ENCODE peak calls at places on chromosomes 13 and 19, in five cellular contexts. K is CD8-positive, alpha-beta T cell; H is fibroblast of mammary gland; Y is PC-3; F is A549. D is an unnamed sample.

GRCh38 chr13:51534075-51534817 is 50.0 kb upstream of the WDFY2 start:
- DNase-seq in K (peak), H (no peak), Y (no peak), F (no peak), D (no peak)

GRCh38 chr13:32265726-32266125 is 49.4 kb downstream of the ZAR1L start:
- DNase-seq in K (no peak), H (no peak), Y (no peak), F (no peak), D (no peak)

GRCh38 chr19:13011653-13012389 is 16.5 kb downstream of the NFIX start:
- DNase-seq in K (no peak), H (no peak), Y (no peak), F (no peak), D (no peak)

GRCh38 chr19:18233224-18233825 is 7.1 kb upstream of the PDE4C start:
- DNase-seq in K (peak), H (peak), Y (peak), F (peak), D (peak)

GRCh38 chr19:29834991-29835390 is 23.2 kb downstream of the CCNE1 start:
- DNase-seq in K (no peak), H (no peak), Y (peak), F (no peak), D (no peak)

GRCh38 chr13:48746816-48747215 is 93.1 kb downstream of the CYSLTR2 start:
- DNase-seq in K (no peak), H (no peak), Y (no peak), F (no peak), D (no peak)

GRCh38 chr13:97911311-97912138 is 42.0 kb upstream of the IPO5 start:
- DNase-seq in K (no peak), H (peak), Y (peak), F (peak), D (peak)

GRCh38 chr13:48633695-48634094 is 20.0 kb upstream of the CYSLTR2 start:
- DNase-seq in K (no peak), H (no peak), Y (no peak), F (no peak), D (no peak)

GRCh38 chr13:113169277-113170272 is 11.1 kb downstream of the PROZ start:
- DNase-seq in K (no peak), H (no peak), Y (no peak), F (no peak), D (no peak)

GRCh38 chr13:105587786-105588185 is 947.7 kb downstream of the EFNB2 start:
- DNase-seq in K (no peak), H (no peak), Y (peak), F (peak), D (no peak)

GRCh38 chr19:58394821-58395219 is 636 bp upstream of the RNF225 start:
- DNase-seq in K (no peak), H (no peak), Y (peak), F (no peak), D (no peak)

GRCh38 chr19:47609885-47610545 is 1.1 kb downstream of the BICRA start:
- DNase-seq in K (peak), H (peak), Y (peak), F (no peak), D (peak)

GRCh38 chr13:39417131-39417530 is 185.9 kb downstream of the LHFPL6 start:
- DNase-seq in K (no peak), H (no peak), Y (no peak), F (no peak), D (no peak)

GRCh38 chr13:20331419-20331818 is 99.3 kb upstream of the GJB6 start:
- DNase-seq in K (no peak), H (no peak), Y (no peak), F (no peak), D (no peak)
- TF ChIP-seq CTCF in K (no peak), H (no peak), Y (peak), F (no peak), D (no peak)

DNA sequence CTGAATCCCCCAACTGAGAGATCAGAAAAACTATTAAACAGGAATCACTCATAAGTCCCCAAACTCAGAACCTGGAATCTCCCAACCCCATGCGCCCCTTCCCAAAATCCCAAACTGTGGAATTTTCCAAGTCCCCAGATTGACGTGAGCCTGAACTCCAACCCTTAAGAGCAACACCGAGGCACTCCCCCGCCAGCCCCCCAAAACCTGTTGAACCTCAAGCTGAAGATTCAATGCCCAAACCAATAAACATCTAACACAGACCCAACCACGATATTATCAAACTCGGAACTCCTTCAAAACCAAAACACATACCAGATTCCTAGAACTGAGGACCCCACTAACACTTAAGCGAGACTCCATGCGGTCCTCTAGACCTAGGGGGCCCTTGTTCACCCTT is 589 bp downstream of the IZUMO1 start:
- DNase-seq in K (no peak), H (no peak), Y (no peak), F (no peak), D (no peak)
- H3K4me3 ChIP-seq in K (no peak), H (no peak), Y (no peak), F (no peak), D (no peak)

GRCh38 chr19:44260695-44261446 is 1.2 kb downstream of the ZNF233 start:
- DNase-seq in K (no peak), H (peak), Y (no peak), F (no peak), D (no peak)

GRCh38 chr19:44258835-44259413 is 762 bp upstream of the ZNF233 start:
- DNase-seq in K (no peak), H (no peak), Y (peak), F (no peak), D (no peak)

GRCh38 chr19:44260343-44260681 is 626 bp downstream of the ZNF233 start:
- DNase-seq in K (no peak), H (no peak), Y (no peak), F (no peak), D (no peak)

GRCh38 chr19:44255705-44256411 is 3.8 kb upstream of the ZNF233 start:
- DNase-seq in K (no peak), H (no peak), Y (no peak), F (no peak), D (no peak)

DNA sequence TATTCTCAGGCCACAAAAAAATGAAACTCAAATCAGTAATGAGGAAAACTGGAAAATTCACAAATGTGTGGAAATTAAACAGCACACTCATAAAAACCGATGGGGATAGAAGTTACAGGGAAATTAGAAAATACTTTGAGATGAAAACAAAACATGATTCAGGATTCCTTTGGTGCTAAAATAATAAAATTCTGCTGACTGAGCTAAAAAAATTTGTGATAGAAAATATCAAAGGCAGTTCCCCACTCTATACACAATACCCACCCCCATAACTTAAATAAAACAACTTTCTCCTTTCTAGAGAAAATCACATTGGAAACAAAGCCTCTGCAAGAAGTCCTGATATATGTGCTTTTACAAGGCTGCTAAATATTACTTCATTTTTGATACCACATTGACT is 1.5 kb upstream of the ZNF233 start:
- DNase-seq in K (no peak), H (no peak), Y (no peak), F (no peak), D (no peak)
- TF ChIP-seq CTCF in K (no peak), H (no peak), Y (no peak), F (no peak), D (no peak)

GRCh38 chr13:82803341-82803740 is 1078.9 kb downstream of the SLITRK1 start:
- DNase-seq in K (no peak), H (peak), Y (no peak), F (no peak), D (peak)
- H3K4me3 ChIP-seq in K (no peak), H (no peak), Y (no peak), F (no peak), D (no peak)

GRCh38 chr13:85536706-85537105 is 262.5 kb downstream of the SLITRK6 start:
- DNase-seq in K (no peak), H (no peak), Y (peak), F (no peak), D (peak)
- TF ChIP-seq CTCF in K (no peak), H (no peak), Y (no peak), F (no peak), D (no peak)

GRCh38 chr19:2527716-2528115 is 51.8 kb downstream of the GADD45B start:
- DNase-seq in K (no peak), H (no peak), Y (no peak), F (no peak), D (no peak)

GRCh38 chr19:2524361-2524839 is 48.5 kb downstream of the GADD45B start:
- DNase-seq in K (no peak), H (no peak), Y (no peak), F (no peak), D (no peak)

GRCh38 chr19:2527171-2527570 is 51.2 kb downstream of the GADD45B start:
- DNase-seq in K (no peak), H (no peak), Y (no peak), F (no peak), D (no peak)

GRCh38 chr19:2523630-2524311 is 47.8 kb downstream of the GADD45B start:
- DNase-seq in K (no peak), H (peak), Y (no peak), F (peak), D (peak)

GRCh38 chr19:2524840-2525723 is 49.2 kb downstream of the GADD45B start:
- DNase-seq in K (no peak), H (peak), Y (peak), F (peak), D (peak)
- H3K4me3 ChIP-seq in K (no peak), H (peak), Y (peak), F (peak), D (no peak)

D was measured in foreskin fibroblast.